ENCODE peak calls at places on chromosomes 5 and 9, in six cellular contexts. Y is nephron progenitor cell, N is SJCRH30, I is sigmoid colon, X is hepatic stellate cell, J is neural progenitor cell. S is an unnamed sample.

GRCh38 chr9:111937781-111938426 is 41.3 kb downstream of the UGCG start:
- DNase-seq in X (no peak), N (no peak), I (no peak), Y (no peak), J (no peak), S (peak; percentile 45)

GRCh38 chr9:35313911-35314310 is 152.1 kb downstream of the UNC13B start:
- DNase-seq in Y (no peak), N (no peak), I (no peak), X (no peak), J (no peak), S (peak; percentile 25)

GRCh38 chr5:88438006-88438405 is 169.4 kb upstream of the TMEM161B start:
- DNase-seq in I (no peak), J (no peak), Y (no peak), X (no peak), N (peak; percentile 22), S (no peak)

GRCh38 chr9:79501546-79501945 is 70.2 kb upstream of the TLE4 start:
- DNase-seq in N (no peak), Y (no peak), I (no peak), X (no peak), J (no peak), S (no peak)

GRCh38 chr5:9533577-9534334 is 12.1 kb downstream of the SEMA5A start:
- DNase-seq in I (no peak), X (no peak), Y (no peak), N (no peak), J (no peak), S (no peak)

GRCh38 chr9:72022846-72023245 is 37.6 kb downstream of the C9orf57 start:
- DNase-seq in I (no peak), N (no peak), Y (no peak), X (peak; percentile 44), J (no peak), S (peak; percentile 82)

GRCh38 chr5:68378204-68378830 is 162.8 kb downstream of the PIK3R1 start:
- DNase-seq in I (no peak), J (no peak), X (no peak), N (no peak), Y (no peak), S (no peak)

GRCh38 chr5:10584714-10585113 is 20.8 kb downstream of the ANKRD33B start:
- DNase-seq in I (no peak), N (no peak), Y (no peak), J (no peak), X (no peak), S (no peak)

GRCh38 chr5:157820593-157821252 is 38.2 kb downstream of the CLINT1 start:
- DNase-seq in X (no peak), Y (peak; percentile 16), J (peak; percentile 74), I (no peak), N (peak; percentile 43), S (peak; percentile 63)

GRCh38 chr9:109249615-109250014 is 71.2 kb downstream of the EPB41L4B start:
- DNase-seq in Y (peak; percentile 20), N (peak; percentile 24), I (no peak), X (no peak), J (peak; percentile 64), S (no peak)

GRCh38 chr5:40437452-40437861 is 242.3 kb upstream of the PTGER4 start:
- DNase-seq in J (no peak), X (peak; percentile 43), N (peak; percentile 36), Y (no peak), I (no peak), S (peak; percentile 74)

GRCh38 chr9:81690251-81690851 is 1.0 kb upstream of the TLE1 start:
- DNase-seq in Y (peak; percentile 26), X (no peak), N (peak; percentile 74), J (peak; percentile 41), I (peak; percentile 81), S (no peak)

GRCh38 chr9:129174724-129175514 is 3.1 kb downstream of the IER5L start:
- DNase-seq in N (peak; percentile 83), I (peak; percentile 96), J (peak; percentile 79), Y (peak; percentile 73), X (peak; percentile 94), S (peak; percentile 94)

GRCh38 chr5:759781-760362 is 24.7 kb downstream of the ZDHHC11B start:
- DNase-seq in I (peak; percentile 46), X (no peak), Y (no peak), J (no peak), N (no peak), S (no peak)

GRCh38 chr9:13174906-13175639 is 104.4 kb downstream of the MPDZ start:
- DNase-seq in Y (no peak), X (no peak), J (no peak), I (no peak), N (no peak), S (no peak)

GRCh38 chr5:41094871-41095270 is 23.7 kb upstream of the MROH2B start:
- DNase-seq in X (no peak), J (no peak), Y (no peak), I (no peak), N (peak; percentile 33), S (no peak)

GRCh38 chr5:180628827-180629702 is 20.3 kb downstream of the FLT4 start:
- DNase-seq in Y (no peak), I (no peak), J (no peak), N (no peak), X (no peak), S (no peak)

GRCh38 chr5:178640331-178641045 is 13.6 kb upstream of the CLK4 start:
- DNase-seq in J (no peak), I (no peak), N (no peak), X (no peak), Y (no peak), S (no peak)

GRCh38 chr5:115079934-115080623 is 89.6 kb downstream of the TRIM36 start:
- DNase-seq in J (no peak), N (no peak), I (no peak), X (no peak), Y (no peak), S (no peak)

GRCh38 chr5:59816901-59817300 is 76.6 kb downstream of the PDE4D start:
- DNase-seq in X (no peak), N (no peak), J (no peak), Y (no peak), I (no peak), S (no peak)

GRCh38 chr9:18566125-18566524 is 92.2 kb downstream of the ADAMTSL1 start:
- DNase-seq in I (no peak), J (no peak), N (no peak), Y (no peak), X (peak; percentile 14), S (no peak)

GRCh38 chr9:84136119-84136868 is 155.7 kb downstream of the RMI1 start:
- DNase-seq in J (no peak), I (no peak), X (no peak), Y (no peak), N (no peak), S (peak; percentile 78)

GRCh38 chr5:88063813-88064212 is 204.8 kb downstream of the TMEM161B start:
- DNase-seq in I (no peak), J (no peak), N (no peak), Y (no peak), X (no peak), S (no peak)

GRCh38 chr5:5882706-5883105 is 460.2 kb downstream of the ICE1 start:
- DNase-seq in J (no peak), I (no peak), Y (no peak), N (no peak), X (no peak), S (no peak)

GRCh38 chr9:34403554-34404380 is 27.1 kb upstream of the MYORG start:
- DNase-seq in Y (peak; percentile 82), X (peak; percentile 68), I (peak; percentile 84), J (peak; percentile 81), N (peak; percentile 79), S (peak; percentile 78)

GRCh38 chr9:128548876-128549275 is 3.5 kb upstream of the SPTAN1 start:
- DNase-seq in I (no peak), Y (no peak), N (no peak), J (peak; percentile 12), X (no peak), S (no peak)

GRCh38 chr9:4739587-4740372 is 1.2 kb downstream of the AK3 start:
- DNase-seq in Y (no peak), I (no peak), J (no peak), X (peak; percentile 25), N (no peak), S (peak; percentile 37)

GRCh38 chr9:35001285-35001677 is 11.7 kb downstream of the DNAJB5 start:
- DNase-seq in X (peak; percentile 0), J (no peak), I (no peak), Y (no peak), N (no peak), S (no peak)

GRCh38 chr5:179967489-179967888 is 59.8 kb upstream of the TBC1D9B start:
- DNase-seq in I (no peak), J (no peak), X (no peak), Y (no peak), N (peak; percentile 29), S (peak; percentile 12)

GRCh38 chr9:96476013-96476412 is 26.0 kb downstream of the HABP4 start:
- DNase-seq in J (no peak), I (no peak), Y (no peak), N (no peak), X (no peak), S (no peak)

GRCh38 chr5:88602584-88602983 is 280.4 kb downstream of the MEF2C start:
- DNase-seq in J (peak; percentile 13), N (peak; percentile 49), I (no peak), Y (peak; percentile 4), X (no peak), S (no peak)

GRCh38 chr9:93501406-93501805 is 48.0 kb upstream of the FAM120AOS start:
- DNase-seq in J (no peak), N (no peak), I (no peak), Y (no peak), X (peak; percentile 57), S (peak; percentile 57)

GRCh38 chr9:34465468-34465867 is 6.9 kb downstream of the DNAI1 start:
- DNase-seq in J (no peak), X (no peak), I (no peak), N (peak; percentile 67), Y (no peak), S (no peak)

GRCh38 chr5:95959964-95960801 is 1.5 kb downstream of the ELL2 start:
- DNase-seq in I (peak; percentile 74), Y (peak; percentile 4), N (peak; percentile 27), X (peak; percentile 38), J (peak; percentile 11), S (peak; percentile 76)

GRCh38 chr9:79757906-79758669 is 186.3 kb downstream of the TLE4 start:
- DNase-seq in I (no peak), Y (no peak), X (no peak), N (peak; percentile 34), J (no peak), S (peak; percentile 65)

GRCh38 chr9:11086561-11086960 is 473.8 kb upstream of the PTPRD start:
- DNase-seq in N (no peak), J (no peak), Y (no peak), X (no peak), I (no peak), S (peak; percentile 53)